ENCODE peak calls at places on chromosomes 6 and 20, in six cellular contexts. O is ascending aorta, E is uterus, Y is H9, R is GM23248, U is sigmoid colon. G is an unnamed sample. For H3K4me1, the result is how much of the 10 kb centered on the place peaks cover.

GRCh38 chr6:74735304-74735703 is 470.5 kb downstream of the COL12A1 start:
- DNase-seq in O (no peak), E (peak), Y (no peak), R (peak), U (no peak), G (no peak)

GRCh38 chr6:109595998-109596397 is 95.0 kb downstream of the AK9 start:
- DNase-seq in O (no peak), E (no peak), Y (peak), R (peak), U (no peak), G (no peak)

GRCh38 chr6:125296461-125296860 is 5.3 kb downstream of the HDDC2 start:
- DNase-seq in O (no peak), E (no peak), Y (no peak), R (peak), U (no peak), G (no peak)

GRCh38 chr6:6696867-6697531 is 108.5 kb downstream of the LY86 start:
- DNase-seq in O (no peak), E (no peak), Y (peak), R (peak), U (no peak), G (peak)

GRCh38 chr6:34036357-34037069 is 109.4 kb downstream of the GRM4 start:
- DNase-seq in O (no peak), E (no peak), Y (no peak), R (no peak), U (no peak), G (no peak)

GRCh38 chr6:64050586-64050985 is 415.0 kb downstream of the PHF3 start:
- DNase-seq in O (no peak), E (no peak), Y (no peak), R (no peak), U (no peak), G (no peak)

GRCh38 chr6:36302227-36302976 is 32.5 kb downstream of the PNPLA1 start:
- DNase-seq in O (peak), E (peak), Y (peak), R (peak), U (peak), G (peak)

GRCh38 chr20:63974402-63975200 is 4.8 kb downstream of the SAMD10 start:
- DNase-seq in O (no peak), E (peak), Y (peak), R (no peak), U (peak), G (peak)

GRCh38 chr6:42769051-42769450 is 12.8 kb upstream of the BICRAL start:
- DNase-seq in O (no peak), E (no peak), Y (no peak), R (no peak), U (no peak), G (no peak)

GRCh38 chr20:3802524-3803239 is 6.6 kb downstream of the CDC25B start:
- DNase-seq in O (no peak), E (no peak), Y (no peak), R (no peak), U (no peak), G (no peak)

GRCh38 chr6:168058691-168059551 is 20.1 kb downstream of the FRMD1 start:
- DNase-seq in O (no peak), E (no peak), Y (peak), R (no peak), U (no peak), G (no peak)

GRCh38 chr20:51359947-51360346 is 182.6 kb downstream of the NFATC2 start:
- DNase-seq in O (no peak), E (no peak), Y (no peak), R (peak), U (no peak), G (no peak)

GRCh38 chr20:1888796-1889463 is 6.3 kb upstream of the SIRPA start:
- DNase-seq in O (no peak), E (peak), Y (no peak), R (peak), U (peak), G (no peak)

GRCh38 chr20:51021067-51022025 is 1.6 kb downstream of the KCNG1 start:
- DNase-seq in O (no peak), E (no peak), Y (no peak), R (no peak), U (no peak), G (no peak)

GRCh38 chr20:45821942-45822341 is 5.2 kb downstream of the TNNC2 start:
- DNase-seq in O (no peak), E (no peak), Y (no peak), R (no peak), U (no peak), G (no peak)

GRCh38 chr6:6492675-6493074 is 95.8 kb upstream of the LY86 start:
- DNase-seq in O (no peak), E (no peak), Y (no peak), R (no peak), U (no peak), G (peak)

GRCh38 chr20:36179170-36179945 is 24.8 kb downstream of the EPB41L1 start:
- DNase-seq in O (no peak), E (no peak), Y (no peak), R (no peak), U (no peak), G (no peak)

GRCh38 chr20:36128463-36129176 is 25.9 kb upstream of the EPB41L1 start:
- DNase-seq in O (no peak), E (no peak), Y (no peak), R (peak), U (no peak), G (no peak)

GRCh38 chr6:137112067-137112355 is 61.4 kb downstream of the IL22RA2 start:
- DNase-seq in O (no peak), E (no peak), Y (no peak), R (peak), U (no peak), G (no peak)

GRCh38 chr6:88882536-88882935 is 80.9 kb downstream of the RNGTT start:
- DNase-seq in O (no peak), E (no peak), Y (no peak), R (no peak), U (no peak), G (no peak)

GRCh38 chr6:163423696-163424095 is 9.2 kb downstream of the QKI start:
- DNase-seq in O (no peak), E (no peak), Y (no peak), R (peak), U (no peak), G (no peak)

GRCh38 chr6:30759575-30760239 is 15.4 kb upstream of the IER3 start:
- DNase-seq in O (no peak), E (no peak), Y (no peak), R (peak), U (no peak), G (no peak)

GRCh38 chr6:156627524-156627923 is 149.7 kb upstream of the ARID1B start:
- DNase-seq in O (no peak), E (no peak), Y (no peak), R (no peak), U (no peak), G (no peak)

GRCh38 chr6:33000053-33000452 is 9.3 kb downstream of the HLA-DOA start:
- DNase-seq in O (no peak), E (no peak), Y (peak), R (no peak), U (no peak), G (no peak)

GRCh38 chr6:3612341-3613041 is 139.0 kb downstream of the PXDC1 start:
- DNase-seq in O (no peak), E (peak), Y (no peak), R (peak), U (no peak), G (no peak)

GRCh38 chr20:49747707-49748524 is 34.2 kb upstream of the B4GALT5 start:
- DNase-seq in O (peak), E (peak), Y (no peak), R (peak), U (peak), G (peak)

GRCh38 chr6:95577317-95578105 is at the start of gene MANEA:
- DNase-seq in O (peak), E (peak), Y (peak), R (peak), U (peak), G (peak)

GRCh38 chr6:108564178-108564577 is 3.5 kb downstream of the FOXO3 start:
- DNase-seq in O (no peak), E (no peak), Y (no peak), R (peak), U (no peak), G (no peak)

GRCh38 chr6:50822078-50822476 is 3.4 kb downstream of the TFAP2B start:
- DNase-seq in O (no peak), E (no peak), Y (no peak), R (peak), U (no peak), G (no peak)

GRCh38 chr20:40669692-40670091 is 19.3 kb downstream of the MAFB start:
- DNase-seq in O (no peak), E (no peak), Y (no peak), R (no peak), U (no peak), G (peak)

GRCh38 chr6:38396209-38396608 is 243.5 kb downstream of the BTBD9 start:
- DNase-seq in O (no peak), E (no peak), Y (no peak), R (no peak), U (no peak), G (no peak)

GRCh38 chr6:15481892-15482291 is 180.9 kb downstream of the DTNBP1 start:
- DNase-seq in O (no peak), E (no peak), Y (no peak), R (no peak), U (no peak), G (no peak)

GRCh38 chr20:23129891-23130621 is 43.9 kb upstream of the CD93 start:
- DNase-seq in O (no peak), E (no peak), Y (no peak), R (no peak), U (peak), G (no peak)

GRCh38 chr20:435558-435957 is 26.8 kb downstream of the TBC1D20 start:
- DNase-seq in O (no peak), E (no peak), Y (no peak), R (no peak), U (no peak), G (no peak)
- H3K4me1 ChIP-seq in O (under half), E (under half), Y (under half), R (under half), U (under half), G (under half)

GRCh38 chr20:34013532-34013931 is 19.8 kb downstream of the RALY start:
- DNase-seq in O (no peak), E (no peak), Y (no peak), R (no peak), U (no peak), G (no peak)
- H3K4me1 ChIP-seq in O (under half), E (under half), Y (under half), R (under half), U (under half), G (half or more)

DNA sequence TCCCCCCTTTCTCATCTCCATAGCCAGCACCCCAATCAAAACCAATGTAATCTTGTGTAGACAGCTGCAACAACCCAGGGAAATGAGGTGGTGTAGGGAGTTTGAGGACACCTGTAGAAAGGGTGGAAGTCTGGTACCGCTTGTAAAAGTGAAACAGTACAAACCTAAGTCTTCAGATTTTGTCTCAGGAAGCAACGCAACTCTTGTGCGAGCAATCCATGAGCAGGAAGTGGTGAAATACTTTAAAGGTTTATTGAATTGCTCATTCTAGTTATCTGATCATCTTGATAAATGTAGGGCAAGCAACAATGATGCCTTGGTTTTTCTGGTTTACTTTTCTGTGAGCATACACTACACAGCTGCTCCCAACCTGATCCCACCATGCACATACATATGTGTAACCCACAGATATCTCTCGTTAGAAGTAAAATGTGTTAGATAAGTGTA is 71.1 kb upstream of the THEMIS start:
- DNase-seq in O (no peak), E (no peak), Y (no peak), R (peak), U (no peak), G (no peak)
- H3K4me1 ChIP-seq in O (under half), E (under half), Y (under half), R (under half), U (under half), G (under half)

GRCh38 chr6:91126876-91127275 is 540.0 kb upstream of the MAP3K7 start:
- DNase-seq in O (no peak), E (no peak), Y (no peak), R (no peak), U (no peak), G (no peak)
- H3K4me1 ChIP-seq in O (under half), E (under half), Y (under half), R (under half), U (under half), G (under half)

GRCh38 chr6:111725446-111726112 is 119.9 kb upstream of the TRAF3IP2 start:
- DNase-seq in O (no peak), E (no peak), Y (no peak), R (peak), U (no peak), G (no peak)
- H3K4me1 ChIP-seq in O (under half), E (under half), Y (under half), R (half or more), U (under half), G (half or more)

GRCh38 chr6:18264338-18265098 is at the start of gene DEK:
- DNase-seq in O (peak), E (peak), Y (peak), R (peak), U (peak), G (peak)

GRCh38 chr6:18265099-18265372 is 706 bp upstream of the DEK start:
- DNase-seq in O (no peak), E (no peak), Y (no peak), R (no peak), U (no peak), G (no peak)

GRCh38 chr6:18262812-18263560 is 1.3 kb downstream of the DEK start:
- DNase-seq in O (no peak), E (no peak), Y (no peak), R (peak), U (no peak), G (no peak)

GRCh38 chr6:18261877-18262276 is 2.5 kb downstream of the DEK start:
- DNase-seq in O (no peak), E (no peak), Y (no peak), R (no peak), U (no peak), G (no peak)

DNA sequence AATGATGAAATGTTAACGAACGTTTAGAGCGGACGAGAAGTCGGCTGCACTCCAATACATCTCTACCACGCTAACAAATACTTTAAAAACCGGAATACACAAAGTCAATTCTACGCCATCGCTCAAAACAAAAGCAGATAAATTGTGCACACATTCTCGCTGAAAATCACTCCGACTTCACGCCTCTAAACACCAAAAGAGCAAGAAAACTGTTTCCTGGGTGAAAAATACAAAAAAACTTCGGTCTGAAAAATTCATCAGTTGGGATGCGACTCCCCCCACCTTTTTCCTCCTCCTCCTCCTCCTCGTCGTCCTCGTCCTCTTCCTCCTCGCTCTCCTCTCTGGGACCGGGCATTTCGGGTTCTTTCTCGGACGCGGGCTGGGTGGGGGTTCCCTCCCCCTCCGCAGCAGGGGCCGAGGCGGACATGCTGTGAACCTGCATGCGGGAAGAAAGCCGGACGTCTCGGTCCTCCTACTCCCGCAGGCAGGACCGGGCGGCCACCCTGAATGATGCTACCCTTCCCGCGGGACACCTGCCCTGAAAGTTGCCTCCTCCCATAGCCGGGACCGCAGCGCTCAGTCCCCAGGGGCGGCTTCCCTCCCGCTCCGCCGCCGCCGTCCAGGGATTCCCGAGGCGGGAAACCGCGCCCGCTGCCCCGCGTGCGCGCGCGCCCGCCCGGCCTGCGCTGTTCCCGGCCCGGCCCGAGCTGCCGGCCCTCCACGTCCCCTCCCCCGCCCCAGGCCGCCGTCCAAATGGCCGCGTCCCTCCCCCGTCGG is 581 bp downstream of the DEK start:
- DNase-seq in O (no peak), E (peak), Y (no peak), R (peak), U (peak), G (peak)
- H3K4me1 ChIP-seq in O (under half), E (under half), Y (under half), R (under half), U (under half), G (half or more)

DNA sequence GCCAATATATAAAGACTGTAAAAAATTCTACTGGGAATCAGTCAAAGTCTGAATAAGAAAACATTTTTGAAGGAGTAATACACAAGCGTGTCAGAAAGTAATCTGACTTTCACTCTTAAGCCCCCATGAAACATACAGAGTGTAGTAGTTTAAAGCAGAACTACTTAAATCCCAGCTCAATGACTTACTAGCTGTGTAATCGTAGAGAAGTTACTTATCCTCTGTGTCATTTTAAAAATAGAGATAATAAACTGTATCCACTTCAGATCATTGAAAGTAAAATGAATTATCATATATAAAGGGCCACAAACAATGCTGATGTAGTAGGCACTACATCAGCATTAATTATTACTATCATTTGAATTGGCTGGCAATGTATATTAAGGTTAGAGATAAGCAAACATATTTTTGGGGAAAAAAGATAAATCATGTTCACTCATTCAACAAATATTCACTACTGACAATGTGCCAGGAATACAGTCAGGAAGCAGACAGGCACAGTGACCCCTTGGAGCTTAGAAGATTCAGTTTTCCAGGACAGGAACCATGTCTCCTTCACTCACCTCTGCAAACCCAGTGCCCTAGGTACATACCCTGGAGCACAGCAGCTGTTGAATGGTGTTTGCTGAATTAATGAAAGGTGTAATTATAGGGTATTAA is 14.4 kb downstream of the REPS1 start:
- DNase-seq in O (no peak), E (no peak), Y (no peak), R (peak), U (no peak), G (no peak)
- H3K4me1 ChIP-seq in O (under half), E (under half), Y (under half), R (half or more), U (under half), G (half or more)